ENCODE peak calls at places on chromosome 11, in seven cellular contexts. One of them, this sample, is unnamed.

GRCh38 chr11:33475999-33476398 is 218.8 kb downstream of the HIPK3 start:
- DNase-seq in endodermal cell: no peak
- DNase-seq in endothelial cell: no peak
- DNase-seq in GM19239: no peak
- DNase-seq in sciatic nerve: no peak
- DNase-seq in activated B cell treated with CpG ODN at 0.5 μM for 24 hours: no peak
- DNase-seq in GM12865: peak
- DNase-seq in this sample: no peak

GRCh38 chr11:10916674-10917073 is 58.8 kb upstream of the ZBED5 start:
- DNase-seq in endodermal cell: no peak
- DNase-seq in activated B cell treated with CpG ODN at 0.5 μM for 24 hours: no peak
- DNase-seq in GM12865: no peak
- DNase-seq in endothelial cell: no peak
- DNase-seq in GM19239: no peak
- DNase-seq in sciatic nerve: no peak
- DNase-seq in this sample: no peak

GRCh38 chr11:16945671-16946469 is 68.3 kb downstream of the PLEKHA7 start:
- DNase-seq in activated B cell treated with CpG ODN at 0.5 μM for 24 hours: no peak
- DNase-seq in GM12865: peak
- DNase-seq in GM19239: peak
- DNase-seq in endodermal cell: peak
- DNase-seq in endothelial cell: peak
- DNase-seq in sciatic nerve: peak
- DNase-seq in this sample: peak

GRCh38 chr11:75499423-75500305 is 26.1 kb downstream of the GDPD5 start:
- DNase-seq in GM12865: no peak
- DNase-seq in sciatic nerve: peak
- DNase-seq in endodermal cell: no peak
- DNase-seq in GM19239: no peak
- DNase-seq in activated B cell treated with CpG ODN at 0.5 μM for 24 hours: no peak
- DNase-seq in endothelial cell: no peak
- DNase-seq in this sample: no peak

GRCh38 chr11:20042025-20042639 is 118.1 kb downstream of the DBX1 start:
- DNase-seq in GM19239: no peak
- DNase-seq in sciatic nerve: no peak
- DNase-seq in endodermal cell: no peak
- DNase-seq in endothelial cell: no peak
- DNase-seq in activated B cell treated with CpG ODN at 0.5 μM for 24 hours: no peak
- DNase-seq in GM12865: no peak
- DNase-seq in this sample: no peak

GRCh38 chr11:64750361-64751054 is 6.6 kb upstream of the RASGRP2 start:
- DNase-seq in sciatic nerve: no peak
- DNase-seq in activated B cell treated with CpG ODN at 0.5 μM for 24 hours: no peak
- DNase-seq in GM12865: no peak
- DNase-seq in endothelial cell: no peak
- DNase-seq in endodermal cell: no peak
- DNase-seq in GM19239: no peak
- DNase-seq in this sample: no peak

GRCh38 chr11:2264366-2265011 is 5.9 kb downstream of the ASCL2 start:
- DNase-seq in endothelial cell: no peak
- DNase-seq in sciatic nerve: peak
- DNase-seq in GM12865: no peak
- DNase-seq in activated B cell treated with CpG ODN at 0.5 μM for 24 hours: no peak
- DNase-seq in endodermal cell: no peak
- DNase-seq in GM19239: no peak
- DNase-seq in this sample: no peak

GRCh38 chr11:7858001-7858400 is 61.3 kb upstream of the OR5P2 start:
- DNase-seq in activated B cell treated with CpG ODN at 0.5 μM for 24 hours: no peak
- DNase-seq in GM19239: no peak
- DNase-seq in endodermal cell: no peak
- DNase-seq in GM12865: no peak
- DNase-seq in sciatic nerve: no peak
- DNase-seq in endothelial cell: no peak
- DNase-seq in this sample: no peak

GRCh38 chr11:130785376-130786110 is 130.7 kb downstream of the SNX19 start:
- DNase-seq in sciatic nerve: no peak
- DNase-seq in endothelial cell: no peak
- DNase-seq in GM12865: peak
- DNase-seq in activated B cell treated with CpG ODN at 0.5 μM for 24 hours: no peak
- DNase-seq in endodermal cell: no peak
- DNase-seq in GM19239: no peak
- DNase-seq in this sample: no peak

GRCh38 chr11:3201112-3201581 is 17.5 kb downstream of the MRGPRG start:
- DNase-seq in GM19239: no peak
- DNase-seq in endothelial cell: no peak
- DNase-seq in sciatic nerve: peak
- DNase-seq in GM12865: no peak
- DNase-seq in activated B cell treated with CpG ODN at 0.5 μM for 24 hours: no peak
- DNase-seq in endodermal cell: peak
- DNase-seq in this sample: no peak

GRCh38 chr11:31325162-31325561 is 44.4 kb downstream of the DCDC1 start:
- DNase-seq in GM19239: no peak
- DNase-seq in endothelial cell: no peak
- DNase-seq in sciatic nerve: no peak
- DNase-seq in GM12865: no peak
- DNase-seq in activated B cell treated with CpG ODN at 0.5 μM for 24 hours: no peak
- DNase-seq in endodermal cell: no peak
- DNase-seq in this sample: no peak

GRCh38 chr11:70423523-70424505 is 25.5 kb downstream of the CTTN start:
- DNase-seq in GM19239: peak
- DNase-seq in endothelial cell: no peak
- DNase-seq in endodermal cell: peak
- DNase-seq in activated B cell treated with CpG ODN at 0.5 μM for 24 hours: no peak
- DNase-seq in sciatic nerve: no peak
- DNase-seq in GM12865: peak
- DNase-seq in this sample: peak

GRCh38 chr11:126969865-126970479 is 30.6 kb downstream of the KIRREL3 start:
- DNase-seq in endothelial cell: peak
- DNase-seq in sciatic nerve: no peak
- DNase-seq in activated B cell treated with CpG ODN at 0.5 μM for 24 hours: no peak
- DNase-seq in GM12865: peak
- DNase-seq in GM19239: no peak
- DNase-seq in endodermal cell: peak
- DNase-seq in this sample: no peak

GRCh38 chr11:62242021-62242420 is at the start of gene SCGB1D2:
- DNase-seq in activated B cell treated with CpG ODN at 0.5 μM for 24 hours: no peak
- DNase-seq in GM12865: no peak
- DNase-seq in endothelial cell: no peak
- DNase-seq in GM19239: no peak
- DNase-seq in sciatic nerve: no peak
- DNase-seq in endodermal cell: peak
- DNase-seq in this sample: no peak

GRCh38 chr11:20397281-20397680 is 9.8 kb downstream of the PRMT3 start:
- DNase-seq in endothelial cell: peak
- DNase-seq in activated B cell treated with CpG ODN at 0.5 μM for 24 hours: no peak
- DNase-seq in GM19239: no peak
- DNase-seq in GM12865: peak
- DNase-seq in endodermal cell: no peak
- DNase-seq in sciatic nerve: no peak
- DNase-seq in this sample: no peak